ENCODE peak calls at places on chromosomes 3 and 15, in six cellular contexts. W is suprapubic skin, D is GM12891, O is gastrocnemius medialis, P is esophagus squamous epithelium, L is sigmoid colon. S is an unnamed sample.

GRCh38 chr15:75203017-75203907 is 1.6 kb downstream of the C15orf39 start:
- DNase-seq in W (no peak), D (no peak), O (no peak), P (no peak), L (no peak), S (peak; percentile 49)

GRCh38 chr3:149555941-149556340 is 81.4 kb downstream of the TM4SF4 start:
- DNase-seq in W (no peak), D (no peak), O (no peak), P (no peak), L (no peak), S (no peak)

GRCh38 chr15:49083471-49084284 is 37.4 kb upstream of the SECISBP2L start:
- DNase-seq in W (no peak), D (no peak), O (no peak), P (no peak), L (no peak), S (no peak)

GRCh38 chr15:78979456-78980320 is 34.8 kb upstream of the CTSH start:
- DNase-seq in W (no peak), D (no peak), O (no peak), P (no peak), L (peak; percentile 82), S (peak; percentile 63)

GRCh38 chr3:154074966-154075365 is 46.2 kb upstream of the ARHGEF26 start:
- DNase-seq in W (no peak), D (no peak), O (no peak), P (no peak), L (no peak), S (no peak)

GRCh38 chr3:195522254-195523023 is 20.7 kb downstream of the PPP1R2 start:
- DNase-seq in W (no peak), D (no peak), O (no peak), P (no peak), L (no peak), S (peak; percentile 83)

GRCh38 chr15:59371458-59372351 is 966 bp downstream of the MYO1E start:
- DNase-seq in W (no peak), D (peak; percentile 39), O (peak; percentile 10), P (no peak), L (peak; percentile 67), S (no peak)

GRCh38 chr3:58034738-58035511 is 26.7 kb downstream of the FLNB start:
- DNase-seq in W (no peak), D (peak; percentile 65), O (no peak), P (no peak), L (peak; percentile 40), S (no peak)

GRCh38 chr15:76994971-76995945 is at the start of gene PSTPIP1:
- DNase-seq in W (peak; percentile 61), D (peak; percentile 59), O (no peak), P (no peak), L (peak; percentile 68), S (no peak)

GRCh38 chr3:12508316-12508715 is 24.0 kb downstream of the TSEN2 start:
- DNase-seq in W (peak; percentile 67), D (no peak), O (peak; percentile 54), P (no peak), L (peak; percentile 83), S (no peak)

GRCh38 chr3:11914041-11914440 is 67.4 kb upstream of the TAMM41 start:
- DNase-seq in W (no peak), D (no peak), O (no peak), P (no peak), L (no peak), S (no peak)

GRCh38 chr15:63476229-63476632 is 28.2 kb upstream of the USP3 start:
- DNase-seq in W (no peak), D (no peak), O (no peak), P (no peak), L (no peak), S (no peak)

GRCh38 chr3:187616307-187616939 is 53.8 kb downstream of the SST start:
- DNase-seq in W (no peak), D (peak; percentile 20), O (no peak), P (no peak), L (no peak), S (peak; percentile 70)

DNA sequence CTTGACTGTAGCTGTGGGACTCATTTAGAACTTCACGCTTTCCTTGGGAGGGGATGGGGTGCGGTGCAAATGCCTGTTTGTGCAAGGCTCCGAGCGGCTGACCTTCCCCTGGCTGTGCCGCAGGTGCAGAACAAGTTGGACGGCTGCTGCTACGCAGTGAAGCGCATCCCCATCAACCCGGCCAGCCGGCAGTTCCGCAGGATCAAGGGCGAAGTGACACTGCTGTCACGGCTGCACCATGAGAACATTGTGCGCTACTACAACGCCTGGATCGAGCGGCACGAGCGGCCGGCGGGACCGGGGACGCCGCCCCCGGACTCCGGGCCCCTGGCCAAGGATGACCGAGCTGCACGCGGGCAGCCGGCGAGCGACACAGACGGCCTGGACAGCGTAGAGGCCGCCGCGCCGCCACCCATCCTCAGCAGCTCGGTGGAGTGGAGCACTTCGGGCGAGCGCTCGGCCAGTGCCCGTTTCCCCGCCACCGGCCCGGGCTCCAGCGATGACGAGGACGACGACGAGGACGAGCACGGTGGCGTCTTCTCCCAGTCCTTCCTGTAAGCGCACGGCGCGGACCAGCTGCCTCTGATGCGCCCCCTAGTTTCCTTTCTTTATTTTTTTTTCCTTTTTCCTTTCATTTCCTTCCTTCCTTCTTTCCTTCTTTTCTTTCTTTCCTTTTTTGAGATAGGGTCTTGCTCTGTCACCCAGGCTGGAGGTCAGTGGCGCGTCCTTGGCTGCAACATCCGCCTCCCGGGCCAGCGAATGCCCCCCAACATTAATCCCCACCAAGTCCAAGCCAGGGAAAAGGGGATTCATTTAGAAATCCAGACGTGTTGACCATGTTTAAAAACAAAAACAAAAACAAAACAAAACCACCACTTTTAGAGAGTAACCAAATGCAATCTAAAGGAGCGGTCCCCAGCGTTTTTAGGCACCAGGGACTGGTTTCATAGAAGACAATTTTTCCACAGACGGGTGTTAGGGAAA is 42.7 kb downstream of the EIF2AK4 start:
- DNase-seq in W (peak; percentile 74), D (peak; percentile 31), O (peak; percentile 11), P (no peak), L (peak; percentile 82), S (peak; percentile 51)
- TF ChIP-seq POLR2A in W (no peak), D (peak; percentile 22), O (no peak), P (no peak), L (no peak), S (no peak)

GRCh38 chr3:157129782-157130137 is 30.2 kb downstream of the CCNL1 start:
- DNase-seq in W (no peak), D (no peak), O (no peak), P (no peak), L (no peak), S (no peak)

GRCh38 chr3:157130138-157130880 is 29.6 kb downstream of the CCNL1 start:
- DNase-seq in W (peak; percentile 81), D (no peak), O (peak; percentile 45), P (no peak), L (peak; percentile 77), S (peak; percentile 53)

GRCh38 chr3:157127268-157127667 is 32.7 kb downstream of the CCNL1 start:
- DNase-seq in W (no peak), D (no peak), O (no peak), P (no peak), L (no peak), S (no peak)

GRCh38 chr3:157127831-157128767 is 31.8 kb downstream of the CCNL1 start:
- DNase-seq in W (no peak), D (no peak), O (no peak), P (no peak), L (peak; percentile 69), S (peak; percentile 69)

DNA sequence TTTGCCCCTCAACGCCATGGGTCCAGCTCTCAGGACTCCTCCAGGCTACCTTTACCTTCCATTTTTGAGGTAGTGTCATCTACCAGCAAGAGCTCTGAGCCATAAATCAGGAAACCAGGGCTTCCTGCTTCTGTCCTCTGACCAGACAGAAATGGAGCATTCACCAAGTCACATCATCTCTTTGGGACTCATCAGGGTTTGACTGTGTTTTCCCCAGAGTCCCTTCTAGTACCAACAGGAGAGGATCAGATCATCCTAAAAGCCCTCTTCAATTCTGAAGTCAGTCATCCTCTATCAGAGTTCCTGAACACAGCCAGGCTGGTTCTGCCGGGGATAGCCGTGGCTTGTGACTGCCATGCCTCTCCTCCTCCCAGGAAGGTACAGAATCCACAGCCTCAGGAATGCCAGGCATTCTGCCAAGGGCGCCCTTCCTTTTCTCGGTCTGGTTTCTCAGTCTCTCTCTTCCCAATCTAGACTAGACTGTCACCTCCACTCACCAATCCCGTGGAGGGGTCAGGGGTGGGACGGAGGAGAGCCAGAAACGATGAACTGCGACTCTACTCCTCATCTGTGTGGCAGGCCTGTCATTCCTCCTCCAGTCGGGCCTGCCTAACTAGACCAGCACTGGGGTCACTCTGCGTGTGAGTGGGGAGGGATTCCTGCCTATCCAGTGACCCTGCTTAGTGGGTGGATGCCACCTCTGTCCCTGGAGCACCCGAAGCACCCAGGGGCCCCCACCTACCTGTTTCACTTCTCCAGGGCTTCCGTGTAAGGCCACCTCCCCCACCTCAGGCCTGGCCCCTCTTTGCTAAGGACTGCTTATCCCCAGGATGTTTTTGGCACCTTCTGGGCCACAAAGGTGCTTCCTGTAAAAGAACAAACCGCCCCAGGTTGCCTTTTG is 30.9 kb downstream of the CCNL1 start:
- DNase-seq in W (no peak), D (no peak), O (no peak), P (no peak), L (no peak), S (no peak)
- TF ChIP-seq POLR2A in W (no peak), D (no peak), O (no peak), P (no peak), L (no peak), S (no peak)

DNA sequence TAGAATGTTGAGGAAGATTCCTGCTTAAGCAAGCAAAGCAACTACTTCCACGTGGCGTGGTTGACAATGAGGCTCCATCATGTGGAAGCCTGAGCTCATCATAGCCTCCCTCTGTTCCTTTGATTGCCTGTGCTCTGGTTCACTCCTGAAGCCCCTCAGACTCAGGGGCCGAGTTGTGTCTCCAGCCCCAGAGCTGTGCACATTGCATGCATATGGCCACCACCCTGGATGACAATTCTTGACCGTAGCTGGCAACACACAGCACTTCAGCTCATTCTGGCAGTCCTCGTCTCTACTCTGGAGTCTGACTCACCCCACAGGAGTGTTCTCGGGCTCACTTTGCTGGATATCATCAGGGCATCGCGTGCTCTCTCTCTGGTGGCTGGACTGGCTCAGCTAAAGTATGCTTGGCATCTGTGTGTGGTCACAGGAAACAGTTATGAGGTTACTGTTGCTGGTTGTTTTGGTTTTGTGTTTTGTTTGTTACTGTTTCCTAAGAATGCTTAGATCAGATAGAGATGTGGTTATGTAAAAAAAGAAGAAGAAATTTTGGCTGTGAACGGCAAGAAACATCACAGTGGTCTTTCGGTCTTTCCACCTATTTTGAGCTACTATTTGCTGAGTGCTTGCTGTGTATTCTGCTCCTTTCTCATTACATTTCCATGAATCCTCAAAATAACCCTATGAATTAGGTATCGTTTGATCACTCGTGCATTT is 41.6 kb upstream of the MRPS22 start:
- DNase-seq in W (peak; percentile 79), D (no peak), O (peak; percentile 38), P (no peak), L (no peak), S (no peak)
- TF ChIP-seq POLR2A in W (no peak), D (no peak), O (no peak), P (no peak), L (no peak), S (no peak)

DNA sequence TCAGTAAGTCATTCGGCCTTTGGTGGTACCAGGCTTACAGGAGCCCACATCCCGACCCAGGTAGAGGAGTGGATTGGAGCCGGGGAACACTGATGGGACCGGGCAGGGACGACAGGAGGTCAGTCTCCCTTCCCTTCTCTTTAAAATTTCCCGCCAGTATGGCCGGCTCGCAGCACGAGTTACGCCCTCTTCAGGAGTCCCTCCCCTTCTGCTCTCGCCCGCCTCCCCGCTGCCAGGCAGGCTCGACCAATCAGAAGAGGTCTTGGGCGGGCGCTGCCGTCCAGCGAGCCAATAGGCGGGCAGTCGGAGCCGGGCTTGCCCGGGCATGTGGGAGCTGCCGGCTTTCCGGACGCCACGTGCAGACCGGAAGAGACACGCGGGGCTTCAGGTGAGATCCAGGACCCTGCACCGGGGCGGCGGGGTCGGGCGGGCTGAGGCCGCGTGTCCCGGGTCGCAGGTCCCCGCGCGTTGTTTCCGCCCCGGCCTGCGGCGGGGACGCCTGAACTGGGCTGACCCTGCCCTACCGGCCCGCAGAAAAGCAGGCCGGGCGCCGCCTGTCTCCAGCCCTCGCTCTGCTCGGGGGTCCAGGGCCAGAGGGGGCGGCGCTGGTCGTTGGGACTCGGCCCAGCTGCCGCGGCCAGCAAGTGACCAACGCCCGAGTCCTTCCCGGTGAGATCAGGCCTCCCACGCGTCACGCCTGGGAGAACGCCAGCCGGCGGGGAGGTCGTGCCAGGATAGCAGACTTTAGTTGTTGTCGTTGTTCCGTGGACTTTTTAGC is at the start of gene AEN:
- DNase-seq in W (peak; percentile 96), D (peak; percentile 93), O (peak; percentile 94), P (peak; percentile 80), L (peak; percentile 98), S (peak; percentile 96)
- TF ChIP-seq POLR2A in W (no peak), D (peak; percentile 84), O (peak; percentile 69), P (peak; percentile 40), L (no peak), S (peak; percentile 76)